ENCODE peak calls at places on chromosomes 12 and 14, in eight cellular contexts. Y, W, G, F, D, P, O and V are unnamed samples.

GRCh38 chr12:54005531-54005852 is 3.3 kb upstream of the HOXC8 start:
- DNase-seq in W (no peak), D (peak; percentile 68), O (no peak), F (no peak), Y (no peak), P (no peak), G (no peak), V (no peak)

GRCh38 chr12:116390656-116391335 is 113.3 kb upstream of the MED13L start:
- DNase-seq in O (no peak), F (peak; percentile 46), D (no peak), G (no peak), W (no peak), Y (no peak), P (no peak), V (no peak)

GRCh38 chr12:50187084-50187900 is 20.1 kb upstream of the CERS5 start:
- DNase-seq in O (no peak), W (no peak), Y (peak; percentile 68), D (no peak), G (no peak), P (peak; percentile 95), F (peak; percentile 76), V (no peak)

GRCh38 chr12:32102234-32102633 is 4.4 kb upstream of the BICD1 start:
- DNase-seq in D (no peak), F (no peak), W (no peak), O (no peak), G (no peak), Y (no peak), P (no peak), V (no peak)

GRCh38 chr12:120832712-120833111 is 71.4 kb downstream of the SPPL3 start:
- DNase-seq in D (no peak), W (no peak), O (no peak), Y (no peak), P (no peak), G (no peak), F (no peak), V (no peak)

GRCh38 chr12:94430304-94430703 is 29.4 kb downstream of the CEP83 start:
- DNase-seq in W (no peak), P (no peak), Y (no peak), G (no peak), D (no peak), F (no peak), O (no peak), V (no peak)

GRCh38 chr14:36525746-36526099 is 5.7 kb upstream of the NKX2-1 start:
- DNase-seq in W (no peak), P (no peak), G (no peak), O (no peak), F (no peak), Y (no peak), D (no peak), V (no peak)

GRCh38 chr12:63419119-63419518 is 249.2 kb downstream of the DPY19L2 start:
- DNase-seq in O (no peak), F (no peak), Y (no peak), D (no peak), W (no peak), P (no peak), G (no peak), V (no peak)

GRCh38 chr12:54933381-54933780 is 51.2 kb downstream of the TESPA1 start:
- DNase-seq in Y (peak; percentile 33), P (peak; percentile 21), G (peak; percentile 58), O (no peak), F (peak; percentile 27), W (no peak), D (no peak), V (peak; percentile 9)

GRCh38 chr12:53122961-53123468 is 19.7 kb downstream of the SOAT2 start:
- DNase-seq in D (no peak), Y (no peak), G (no peak), F (no peak), P (peak; percentile 77), W (no peak), O (no peak), V (no peak)

GRCh38 chr14:96224480-96225096 is 19.9 kb downstream of the BDKRB2 start:
- DNase-seq in G (peak; percentile 86), Y (no peak), D (no peak), F (no peak), O (no peak), W (no peak), P (no peak), V (no peak)

GRCh38 chr14:51139221-51139681 is 44.3 kb upstream of the TRIM9 start:
- DNase-seq in O (no peak), G (no peak), Y (no peak), F (peak; percentile 52), D (no peak), P (peak; percentile 38), W (no peak), V (no peak)

GRCh38 chr14:75088566-75089373 is 19.3 kb downstream of the ZC2HC1C start:
- DNase-seq in P (peak; percentile 54), W (peak; percentile 37), F (peak; percentile 44), Y (peak; percentile 28), G (no peak), D (peak; percentile 56), O (peak; percentile 47), V (no peak)

GRCh38 chr12:57475271-57476161 is 4.2 kb downstream of the ARHGAP9 start:
- DNase-seq in Y (no peak), W (no peak), G (no peak), P (no peak), O (no peak), F (no peak), D (peak; percentile 57), V (no peak)

GRCh38 chr14:105247715-105248367 is 492 bp upstream of the BTBD6 start:
- DNase-seq in W (no peak), G (no peak), D (no peak), Y (no peak), P (no peak), O (no peak), F (no peak), V (no peak)

GRCh38 chr12:52210925-52211650 is 19.3 kb upstream of the KRT80 start:
- DNase-seq in F (no peak), W (no peak), O (no peak), G (no peak), P (no peak), D (no peak), Y (no peak), V (no peak)

GRCh38 chr14:88179725-88180124 is 143.3 kb downstream of the KCNK10 start:
- DNase-seq in D (no peak), O (no peak), F (no peak), W (no peak), Y (no peak), P (no peak), G (no peak), V (no peak)

GRCh38 chr12:21418403-21418802 is 19.1 kb upstream of the PYROXD1 start:
- DNase-seq in F (no peak), D (no peak), P (no peak), Y (no peak), W (no peak), G (no peak), O (no peak), V (no peak)

GRCh38 chr14:61930101-61930857 is 168.1 kb downstream of the SNAPC1 start:
- DNase-seq in W (no peak), F (no peak), G (no peak), O (no peak), Y (no peak), P (no peak), D (no peak), V (no peak)